ENCODE peak calls at places on chromosomes 5 and 9, in four cellular contexts. F is HepG2, D is H1, N is K562. B is an unnamed sample.

GRCh38 chr5:53508125-53508524 is 27.7 kb downstream of the FST start:
- DNase-seq in F (no peak), D (no peak), N (no peak), B (no peak)

GRCh38 chr5:146338774-146339714 is at the start of gene POU4F3:
- DNase-seq in F (no peak), D (peak), N (no peak), B (no peak)

GRCh38 chr9:22307013-22307711 is 139.5 kb upstream of the DMRTA1 start:
- DNase-seq in F (peak), D (no peak), N (no peak), B (peak)

GRCh38 chr5:136036991-136037705 is 8.4 kb downstream of the TGFBI start:
- DNase-seq in F (no peak), D (no peak), N (no peak), B (no peak)

GRCh38 chr9:72856985-72857631 is 95.7 kb downstream of the ALDH1A1 start:
- DNase-seq in F (peak), D (no peak), N (peak), B (peak)

GRCh38 chr5:149834246-149834855 is 104.2 kb downstream of the PPARGC1B start:
- DNase-seq in F (peak), D (peak), N (peak), B (peak)

GRCh38 chr5:95760291-95761191 is 29.4 kb downstream of the RHOBTB3 start:
- DNase-seq in F (peak), D (no peak), N (no peak), B (no peak)

GRCh38 chr5:99032234-99033013 is 103.6 kb upstream of the CHD1 start:
- DNase-seq in F (peak), D (no peak), N (peak), B (peak)

GRCh38 chr9:134433101-134433500 is 106.8 kb downstream of the RXRA start:
- DNase-seq in F (no peak), D (no peak), N (no peak), B (no peak)

GRCh38 chr9:35401011-35401410 is 88.9 kb upstream of the RUSC2 start:
- DNase-seq in F (no peak), D (no peak), N (no peak), B (no peak)

GRCh38 chr5:40365357-40366330 is 314.1 kb upstream of the PTGER4 start:
- DNase-seq in F (no peak), D (no peak), N (no peak), B (no peak)

GRCh38 chr5:80711938-80712337 is 57.2 kb upstream of the DHFR start:
- DNase-seq in F (peak), D (no peak), N (peak), B (peak)

GRCh38 chr5:1445895-1446601 is 808 bp upstream of the SLC6A3 start:
- DNase-seq in F (no peak), D (no peak), N (no peak), B (no peak)

GRCh38 chr9:85600675-85601263 is 141.0 kb downstream of the AGTPBP1 start:
- DNase-seq in F (no peak), D (peak), N (no peak), B (no peak)

GRCh38 chr9:77731008-77731698 is 83.0 kb upstream of the GNA14 start:
- DNase-seq in F (no peak), D (no peak), N (no peak), B (no peak)

GRCh38 chr9:385818-386398 is 171.2 kb downstream of the DOCK8 start:
- DNase-seq in F (peak), D (no peak), N (peak), B (peak)

GRCh38 chr5:8756498-8757084 is 789.3 kb downstream of the SEMA5A start:
- DNase-seq in F (no peak), D (peak), N (no peak), B (peak)

GRCh38 chr9:14417230-14417629 is 103.3 kb upstream of the NFIB start:
- DNase-seq in F (no peak), D (no peak), N (no peak), B (no peak)

GRCh38 chr5:179793470-179794139 is at the start of gene LTC4S:
- DNase-seq in F (no peak), D (no peak), N (no peak), B (no peak)

GRCh38 chr9:104780796-104781395 is 17.0 kb downstream of the NIPSNAP3B start:
- DNase-seq in F (no peak), D (no peak), N (no peak), B (peak)

GRCh38 chr5:124438390-124439380 is 307.8 kb downstream of the ZNF608 start:
- DNase-seq in F (no peak), D (peak), N (no peak), B (no peak)

GRCh38 chr5:142600611-142601360 is 85.1 kb downstream of the FGF1 start:
- DNase-seq in F (peak), D (no peak), N (no peak), B (no peak)

GRCh38 chr5:173891367-173891766 is 3.2 kb downstream of the CPEB4 start:
- DNase-seq in F (no peak), D (no peak), N (no peak), B (no peak)

GRCh38 chr9:98644011-98644410 is 64.7 kb downstream of the GABBR2 start:
- DNase-seq in F (no peak), D (no peak), N (no peak), B (no peak)

GRCh38 chr5:167769846-167770420 is 521.5 kb upstream of the WWC1 start:
- DNase-seq in F (no peak), D (no peak), N (no peak), B (no peak)

GRCh38 chr5:80229902-80230255 is 26.0 kb downstream of the SERINC5 start:
- DNase-seq in F (no peak), D (no peak), N (no peak), B (no peak)

GRCh38 chr9:116160676-116161571 is 7.3 kb downstream of the PAPPA start:
- DNase-seq in F (peak), D (no peak), N (no peak), B (no peak)

GRCh38 chr5:80083115-80083890 is 48.2 kb downstream of the THBS4 start:
- DNase-seq in F (peak), D (no peak), N (peak), B (peak)

GRCh38 chr5:85000671-85001070 is 616.0 kb upstream of the EDIL3 start:
- DNase-seq in F (no peak), D (no peak), N (no peak), B (no peak)

GRCh38 chr5:143262393-143263174 is 140.9 kb downstream of the NR3C1 start:
- DNase-seq in F (peak), D (no peak), N (no peak), B (peak)

GRCh38 chr9:81526587-81526986 is 162.8 kb downstream of the TLE1 start:
- DNase-seq in F (no peak), D (no peak), N (no peak), B (no peak)

GRCh38 chr5:176761755-176762154 is 48.6 kb upstream of the UNC5A start:
- DNase-seq in F (no peak), D (no peak), N (no peak), B (no peak)

GRCh38 chr5:84430863-84431663 is 46.4 kb upstream of the EDIL3 start:
- DNase-seq in F (no peak), D (no peak), N (no peak), B (no peak)

GRCh38 chr9:124257070-124257864 is 482 bp upstream of the NEK6 start:
- DNase-seq in F (no peak), D (no peak), N (no peak), B (no peak)
- TF ChIP-seq RNF2 in F (no peak), D (no peak), N (no peak), B (no peak)

GRCh38 chr9:136977223-136978072 is at the start of gene PTGDS:
- DNase-seq in F (no peak), D (no peak), N (no peak), B (no peak)
- TF ChIP-seq RNF2 in F (no peak), D (no peak), N (no peak), B (no peak)

GRCh38 chr5:74649421-74649973 is 9.0 kb upstream of the ENC1 start:
- DNase-seq in F (no peak), D (no peak), N (no peak), B (no peak)

GRCh38 chr5:74652576-74652975 is 12.0 kb upstream of the ENC1 start:
- DNase-seq in F (no peak), D (no peak), N (no peak), B (no peak)

GRCh38 chr5:74648835-74649286 is 8.3 kb upstream of the ENC1 start:
- DNase-seq in F (peak), D (no peak), N (peak), B (peak)

GRCh38 chr5:74653991-74654390 is 13.5 kb upstream of the ENC1 start:
- DNase-seq in F (no peak), D (no peak), N (no peak), B (no peak)

GRCh38 chr5:74651710-74652109 is 11.2 kb upstream of the ENC1 start:
- DNase-seq in F (no peak), D (no peak), N (no peak), B (no peak)
- TF ChIP-seq RNF2 in F (no peak), D (no peak), N (no peak), B (no peak)

GRCh38 chr5:15366676-15367391 is 133.1 kb upstream of the FBXL7 start:
- DNase-seq in F (no peak), D (no peak), N (no peak), B (no peak)
- TF ChIP-seq RNF2 in F (no peak), D (no peak), N (no peak), B (no peak)

DNA sequence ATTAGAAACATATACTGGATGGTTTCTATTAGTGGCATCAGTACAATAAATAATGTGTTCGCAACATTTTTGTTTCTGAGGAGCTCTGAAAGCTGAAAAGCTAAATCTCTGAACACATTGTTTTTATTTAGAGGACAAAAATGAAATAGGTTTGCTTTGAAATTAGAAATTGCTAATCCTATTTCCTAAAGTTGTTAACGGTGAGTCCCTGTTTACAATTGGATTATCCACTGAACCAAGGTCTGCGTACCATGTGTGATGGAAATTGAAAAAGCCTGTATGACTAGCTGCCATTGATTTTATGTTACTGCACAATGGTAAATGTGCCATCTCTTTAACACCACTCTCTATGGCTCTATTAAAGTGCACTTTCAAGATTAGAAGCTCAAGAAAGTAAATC is 297.7 kb upstream of the NUDT12 start:
- DNase-seq in F (no peak), D (no peak), N (no peak), B (no peak)
- TF ChIP-seq RNF2 in F (no peak), D (no peak), N (no peak), B (no peak)